ENCODE peak calls at places on chromosomes 4 and X, in nine cellular contexts. R, C, B, U, I, Z, P, S and K are unnamed samples.

GRCh38 chr4:141643557-141643956 is 7.2 kb downstream of the IL15 start:
- DNase-seq in R (no peak), C (peak; percentile 36), B (no peak), U (no peak), I (peak; percentile 92), Z (no peak), P (no peak), S (no peak), K (no peak)

GRCh38 chrX:66728818-66729271 is 90.0 kb upstream of the EDA2R start:
- DNase-seq in R (peak; percentile 41), C (peak; percentile 1), B (peak; percentile 36), U (peak; percentile 34), I (peak; percentile 59), Z (peak; percentile 32), P (peak; percentile 15), S (peak; percentile 61), K (peak; percentile 23)

GRCh38 chr4:124203613-124204284 is 508.8 kb downstream of the ANKRD50 start:
- DNase-seq in R (no peak), C (no peak), B (no peak), U (no peak), I (peak; percentile 85), Z (no peak), P (no peak), S (no peak), K (no peak)

GRCh38 chr4:183638436-183638835 is 20.5 kb downstream of the RWDD4 start:
- DNase-seq in R (no peak), C (no peak), B (no peak), U (no peak), I (peak; percentile 59), Z (no peak), P (no peak), S (no peak), K (no peak)

GRCh38 chrX:13691845-13692334 is 3.0 kb downstream of the RAB9A start:
- DNase-seq in R (no peak), C (no peak), B (no peak), U (peak; percentile 25), I (no peak), Z (no peak), P (no peak), S (no peak), K (no peak)

GRCh38 chr4:96459105-96459504 is 619.2 kb downstream of the PDHA2 start:
- DNase-seq in R (no peak), C (no peak), B (no peak), U (no peak), I (no peak), Z (no peak), P (no peak), S (no peak), K (no peak)

GRCh38 chr4:84920591-84920990 is 45.9 kb downstream of the WDFY3 start:
- DNase-seq in R (no peak), C (no peak), B (no peak), U (no peak), I (peak; percentile 78), Z (no peak), P (no peak), S (peak; percentile 36), K (no peak)

GRCh38 chrX:124362761-124363160 is 16.4 kb downstream of the SH2D1A start:
- DNase-seq in R (no peak), C (no peak), B (no peak), U (no peak), I (no peak), Z (no peak), P (no peak), S (no peak), K (no peak)

GRCh38 chrX:33086886-33087285 is 124.5 kb downstream of the DMD start:
- DNase-seq in R (no peak), C (no peak), B (no peak), U (no peak), I (no peak), Z (no peak), P (no peak), S (no peak), K (no peak)

GRCh38 chrX:33082371-33082770 is 129.0 kb downstream of the DMD start:
- DNase-seq in R (no peak), C (no peak), B (no peak), U (no peak), I (no peak), Z (no peak), P (no peak), S (no peak), K (no peak)

GRCh38 chrX:33087411-33087810 is 123.9 kb downstream of the DMD start:
- DNase-seq in R (no peak), C (no peak), B (no peak), U (no peak), I (no peak), Z (no peak), P (no peak), S (no peak), K (no peak)
- TF ChIP-seq POLR2A in R (no peak), C (no peak), B (no peak), U (no peak), I (no peak), Z (no peak), P (no peak), S (no peak), K (no peak)

DNA sequence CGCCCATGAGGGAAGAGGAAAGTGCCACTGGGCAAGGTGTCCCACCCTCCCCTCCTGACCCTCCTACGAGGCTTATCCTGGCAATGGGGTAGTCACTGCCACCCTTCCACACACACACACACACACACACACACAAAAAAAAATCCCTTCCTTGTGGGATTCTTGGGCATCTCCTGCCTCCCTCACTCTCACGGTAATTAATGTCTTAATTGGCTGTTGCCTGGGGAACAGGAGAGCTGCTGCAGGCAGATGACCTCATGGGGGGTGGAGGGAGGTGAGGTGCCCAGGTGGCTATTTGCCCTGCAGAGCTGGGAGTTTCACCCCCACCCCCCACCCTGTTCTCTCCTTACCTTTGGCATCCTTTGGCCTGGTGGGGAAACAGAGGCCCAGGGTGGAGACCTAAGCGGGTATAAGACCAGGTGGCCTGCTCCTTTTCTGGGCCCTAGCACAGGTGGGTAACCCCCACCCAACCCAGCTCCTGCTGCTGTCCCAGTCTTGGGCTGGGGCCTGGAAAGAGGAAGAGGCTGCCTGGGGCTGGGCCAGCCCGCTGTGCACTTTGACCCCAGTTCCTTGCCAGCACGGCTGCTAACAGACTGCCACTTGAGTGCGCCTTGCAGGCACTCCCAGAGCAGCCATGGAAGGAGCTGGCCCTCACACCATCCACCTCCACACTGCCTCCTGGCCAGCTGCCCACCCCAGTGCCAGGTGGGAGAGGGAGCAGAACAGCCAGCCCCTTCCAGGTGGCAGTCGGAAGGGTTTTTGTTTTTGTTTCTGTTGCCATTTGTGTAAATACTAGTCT is 12.6 kb downstream of the EFNB1 start:
- DNase-seq in R (no peak), C (no peak), B (peak; percentile 73), U (peak; percentile 65), I (no peak), Z (peak; percentile 80), P (no peak), S (peak; percentile 41), K (no peak)
- TF ChIP-seq POLR2A in R (no peak), C (no peak), B (no peak), U (no peak), I (no peak), Z (no peak), P (no peak), S (no peak), K (no peak)

GRCh38 chr4:6641971-6642320 is 1.5 kb downstream of the MRFAP1 start:
- DNase-seq in R (no peak), C (no peak), B (no peak), U (peak; percentile 8), I (peak; percentile 45), Z (no peak), P (no peak), S (no peak), K (no peak)

GRCh38 chr4:6643141-6643847 is 2.8 kb downstream of the MRFAP1 start:
- DNase-seq in R (no peak), C (no peak), B (no peak), U (no peak), I (no peak), Z (no peak), P (no peak), S (no peak), K (no peak)

GRCh38 chr4:6641164-6641970 is 882 bp downstream of the MRFAP1 start:
- DNase-seq in R (peak; percentile 57), C (no peak), B (peak; percentile 74), U (peak; percentile 51), I (peak; percentile 42), Z (peak; percentile 40), P (no peak), S (peak; percentile 60), K (peak; percentile 61)

GRCh38 chr4:6639137-6639680 is 1.3 kb upstream of the MRFAP1 start:
- DNase-seq in R (no peak), C (no peak), B (no peak), U (no peak), I (no peak), Z (no peak), P (no peak), S (no peak), K (no peak)

DNA sequence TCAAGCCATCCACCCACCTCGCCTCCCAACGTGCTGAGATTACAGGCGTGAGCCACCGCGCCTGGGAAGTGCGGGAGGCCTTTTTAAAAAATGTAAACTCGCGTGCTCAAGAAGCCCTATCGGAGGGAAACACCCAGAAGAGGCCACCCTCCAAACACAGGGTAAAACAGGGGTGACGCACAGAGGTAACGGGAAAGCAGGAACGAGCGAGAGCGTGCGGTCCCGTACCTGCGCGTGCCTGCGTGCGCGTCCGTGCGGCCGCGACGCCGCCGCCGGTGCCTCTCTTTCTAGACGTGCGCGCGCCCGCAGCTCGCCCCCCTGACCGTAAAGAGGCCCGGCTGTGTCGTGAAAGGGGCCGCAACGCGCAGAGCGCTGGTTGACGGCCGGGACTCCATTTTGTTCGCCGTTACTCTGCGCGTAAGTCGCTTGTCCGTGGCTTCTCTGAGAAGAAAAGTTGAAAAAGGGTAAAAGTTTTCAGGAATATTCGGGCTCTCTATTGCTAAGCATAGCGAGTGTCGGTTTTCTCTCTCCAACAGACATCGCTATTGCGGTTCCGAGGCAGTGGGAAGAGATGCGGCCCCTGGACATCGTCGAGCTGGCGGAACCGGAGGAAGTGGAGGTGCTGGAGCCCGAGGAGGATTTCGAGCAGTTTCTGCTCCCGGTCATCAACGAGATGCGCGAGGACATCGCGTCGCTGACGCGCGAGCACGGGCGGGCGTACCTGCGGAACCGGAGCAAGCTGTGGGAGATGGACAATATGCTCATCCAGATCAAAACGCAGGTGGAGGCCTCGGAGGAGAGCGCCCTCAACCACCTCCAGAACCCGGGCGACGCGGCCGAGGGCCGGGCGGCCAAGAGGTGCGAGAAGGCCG is at the start of gene MRFAP1:
- DNase-seq in R (peak; percentile 95), C (peak; percentile 67), B (peak; percentile 94), U (peak; percentile 94), I (peak; percentile 95), Z (peak; percentile 96), P (peak; percentile 92), S (peak; percentile 99), K (peak; percentile 95)
- TF ChIP-seq POLR2A in R (peak; percentile 84), C (peak; percentile 90), B (no peak), U (no peak), I (peak; percentile 92), Z (no peak), P (peak; percentile 85), S (peak; percentile 95), K (no peak)

GRCh38 chrX:119234931-119235555 is 1.0 kb upstream of the PGRMC1 start:
- DNase-seq in R (no peak), C (no peak), B (no peak), U (peak; percentile 10), I (no peak), Z (no peak), P (no peak), S (no peak), K (peak; percentile 21)

GRCh38 chrX:119238557-119238956 is 2.5 kb downstream of the PGRMC1 start:
- DNase-seq in R (no peak), C (no peak), B (no peak), U (no peak), I (peak; percentile 39), Z (no peak), P (no peak), S (no peak), K (no peak)

GRCh38 chrX:119235872-119236598 is at the start of gene PGRMC1:
- DNase-seq in R (peak; percentile 74), C (peak; percentile 60), B (peak; percentile 87), U (peak; percentile 77), I (peak; percentile 64), Z (peak; percentile 82), P (peak; percentile 70), S (peak; percentile 82), K (peak; percentile 82)

GRCh38 chrX:119237526-119238035 is 1.5 kb downstream of the PGRMC1 start:
- DNase-seq in R (no peak), C (no peak), B (no peak), U (no peak), I (no peak), Z (no peak), P (no peak), S (no peak), K (no peak)

DNA sequence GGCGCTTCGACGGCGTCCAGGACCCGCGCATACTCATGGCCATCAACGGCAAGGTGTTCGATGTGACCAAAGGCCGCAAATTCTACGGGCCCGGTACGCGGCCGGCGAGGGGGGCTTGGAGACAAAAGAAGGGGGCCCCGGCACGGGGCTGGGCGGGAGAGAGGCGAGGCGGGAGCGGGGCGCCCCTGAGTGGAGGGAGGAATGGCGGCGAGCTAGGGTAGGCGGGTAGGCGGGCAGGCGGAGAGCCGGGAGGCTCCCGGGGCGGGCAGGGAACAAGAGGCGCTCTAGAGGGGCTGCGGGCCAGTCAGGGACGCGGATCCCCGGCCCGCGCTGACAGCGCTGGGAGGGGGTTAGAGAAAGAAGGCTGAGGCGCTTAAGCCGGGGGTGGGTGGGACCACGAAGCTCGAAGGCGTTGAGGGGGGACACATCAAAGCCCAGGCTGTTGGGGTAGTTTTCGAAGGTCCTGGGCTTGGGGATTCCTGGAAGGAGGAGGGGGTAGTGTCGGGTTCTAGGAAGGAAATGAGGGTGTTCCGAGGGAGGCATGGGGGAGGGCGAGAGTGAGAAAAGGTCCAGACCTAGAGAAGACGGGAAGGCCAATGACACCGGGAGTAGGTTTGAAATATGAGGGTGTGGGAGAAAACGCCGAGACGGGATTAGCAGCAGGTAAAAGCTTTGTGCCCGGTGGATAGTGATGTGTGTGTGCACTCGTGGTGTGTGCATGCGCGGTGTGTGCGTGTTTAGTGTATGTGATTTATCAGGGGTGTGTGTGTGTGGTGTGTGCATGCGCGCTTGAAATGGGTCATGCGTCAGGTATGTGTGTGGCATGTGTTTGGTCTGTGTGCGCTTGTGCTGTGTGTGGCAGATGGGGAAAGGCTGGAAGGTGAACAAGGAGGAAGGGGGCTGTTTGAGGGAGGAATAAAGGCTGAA is 777 bp downstream of the PGRMC1 start:
- DNase-seq in R (peak; percentile 30), C (no peak), B (peak; percentile 48), U (peak; percentile 39), I (peak; percentile 74), Z (peak; percentile 32), P (no peak), S (peak; percentile 32), K (no peak)
- TF ChIP-seq POLR2A in R (no peak), C (no peak), B (no peak), U (no peak), I (no peak), Z (no peak), P (no peak), S (no peak), K (no peak)